ENCODE peak calls at places on chromosomes 1 and 21, in nine cellular contexts. One of them, this sample, is unnamed.

GRCh38 chr1:200628223-200628868 is 7.8 kb upstream of the KIF14 start:
- DNase-seq in A549: no peak
- DNase-seq in dorsolateral prefrontal cortex: no peak
- DNase-seq in Caco-2: no peak
- DNase-seq in stomach: no peak
- DNase-seq in IMR-90: no peak
- DNase-seq in uterus: no peak
- DNase-seq in esophagus muscularis mucosa: no peak
- DNase-seq in cardiac muscle cell: no peak
- DNase-seq in this sample: no peak

GRCh38 chr1:3598051-3598471 is 13.2 kb downstream of the MEGF6 start:
- DNase-seq in A549: no peak
- DNase-seq in dorsolateral prefrontal cortex: no peak
- DNase-seq in Caco-2: no peak
- DNase-seq in stomach: no peak
- DNase-seq in IMR-90: no peak
- DNase-seq in uterus: peak; percentile 44
- DNase-seq in esophagus muscularis mucosa: no peak
- DNase-seq in cardiac muscle cell: peak; percentile 69
- DNase-seq in this sample: no peak

GRCh38 chr1:113142791-113143190 is 69.8 kb downstream of the LRIG2 start:
- DNase-seq in A549: no peak
- DNase-seq in dorsolateral prefrontal cortex: no peak
- DNase-seq in Caco-2: no peak
- DNase-seq in stomach: no peak
- DNase-seq in IMR-90: no peak
- DNase-seq in uterus: no peak
- DNase-seq in esophagus muscularis mucosa: no peak
- DNase-seq in cardiac muscle cell: peak; percentile 86
- DNase-seq in this sample: no peak

GRCh38 chr1:157878059-157878458 is 36.5 kb upstream of the CD5L start:
- DNase-seq in A549: peak; percentile 13
- DNase-seq in dorsolateral prefrontal cortex: no peak
- DNase-seq in Caco-2: no peak
- DNase-seq in stomach: no peak
- DNase-seq in IMR-90: peak; percentile 35
- DNase-seq in uterus: no peak
- DNase-seq in esophagus muscularis mucosa: no peak
- DNase-seq in cardiac muscle cell: peak; percentile 41
- DNase-seq in this sample: peak; percentile 9

GRCh38 chr1:246698466-246699094 is 25.6 kb upstream of the SCCPDH start:
- DNase-seq in A549: no peak
- DNase-seq in dorsolateral prefrontal cortex: no peak
- DNase-seq in Caco-2: no peak
- DNase-seq in stomach: no peak
- DNase-seq in IMR-90: no peak
- DNase-seq in uterus: no peak
- DNase-seq in esophagus muscularis mucosa: no peak
- DNase-seq in cardiac muscle cell: no peak
- DNase-seq in this sample: no peak

GRCh38 chr1:54962612-54963395 is 17.6 kb upstream of the TMEM61 start:
- DNase-seq in A549: no peak
- DNase-seq in dorsolateral prefrontal cortex: no peak
- DNase-seq in Caco-2: no peak
- DNase-seq in stomach: no peak
- DNase-seq in IMR-90: no peak
- DNase-seq in uterus: no peak
- DNase-seq in esophagus muscularis mucosa: no peak
- DNase-seq in cardiac muscle cell: no peak
- DNase-seq in this sample: no peak

GRCh38 chr1:222653178-222653827 is 35.4 kb downstream of the MIA3 start:
- DNase-seq in A549: no peak
- DNase-seq in dorsolateral prefrontal cortex: no peak
- DNase-seq in Caco-2: no peak
- DNase-seq in stomach: no peak
- DNase-seq in IMR-90: no peak
- DNase-seq in uterus: no peak
- DNase-seq in esophagus muscularis mucosa: no peak
- DNase-seq in cardiac muscle cell: no peak
- DNase-seq in this sample: no peak

GRCh38 chr1:33712176-33712575 is 151.7 kb upstream of the HMGB4 start:
- DNase-seq in A549: no peak
- DNase-seq in dorsolateral prefrontal cortex: no peak
- DNase-seq in Caco-2: no peak
- DNase-seq in stomach: no peak
- DNase-seq in IMR-90: no peak
- DNase-seq in uterus: no peak
- DNase-seq in esophagus muscularis mucosa: no peak
- DNase-seq in cardiac muscle cell: no peak
- DNase-seq in this sample: no peak

GRCh38 chr1:78607334-78607927 is 12.8 kb upstream of the IFI44L start:
- DNase-seq in A549: peak; percentile 1
- DNase-seq in dorsolateral prefrontal cortex: no peak
- DNase-seq in Caco-2: no peak
- DNase-seq in stomach: no peak
- DNase-seq in IMR-90: peak; percentile 51
- DNase-seq in uterus: no peak
- DNase-seq in esophagus muscularis mucosa: no peak
- DNase-seq in cardiac muscle cell: peak; percentile 66
- DNase-seq in this sample: peak; percentile 61
- TF ChIP-seq CTCF in A549: peak; percentile 55
- TF ChIP-seq CTCF in dorsolateral prefrontal cortex: peak; percentile 76
- TF ChIP-seq CTCF in Caco-2: peak; percentile 11
- TF ChIP-seq CTCF in stomach: no peak
- TF ChIP-seq CTCF in IMR-90: peak; percentile 79
- TF ChIP-seq CTCF in uterus: peak; percentile 52
- TF ChIP-seq CTCF in esophagus muscularis mucosa: peak; percentile 64
- TF ChIP-seq CTCF in cardiac muscle cell: peak; percentile 46
- TF ChIP-seq CTCF in this sample: peak; percentile 22

GRCh38 chr1:64246294-64246917 is 43.0 kb downstream of the UBE2U start:
- DNase-seq in A549: peak; percentile 24
- DNase-seq in dorsolateral prefrontal cortex: no peak
- DNase-seq in Caco-2: no peak
- DNase-seq in stomach: no peak
- DNase-seq in IMR-90: peak; percentile 59
- DNase-seq in uterus: no peak
- DNase-seq in esophagus muscularis mucosa: no peak
- DNase-seq in cardiac muscle cell: peak; percentile 66
- DNase-seq in this sample: no peak
- H3K4me3 ChIP-seq in A549: no peak overlapping the region
- H3K4me3 ChIP-seq in dorsolateral prefrontal cortex: no peak overlapping the region
- H3K4me3 ChIP-seq in Caco-2: no peak overlapping the region
- H3K4me3 ChIP-seq in stomach: no peak overlapping the region
- H3K4me3 ChIP-seq in IMR-90: no peak overlapping the region
- H3K4me3 ChIP-seq in uterus: no peak overlapping the region
- H3K4me3 ChIP-seq in esophagus muscularis mucosa: no peak overlapping the region
- H3K4me3 ChIP-seq in cardiac muscle cell: no peak overlapping the region
- H3K4me3 ChIP-seq in this sample: no peak overlapping the region

GRCh38 chr1:233241782-233242181 is 53.7 kb downstream of the PCNX2 start:
- DNase-seq in A549: no peak
- DNase-seq in dorsolateral prefrontal cortex: no peak
- DNase-seq in Caco-2: no peak
- DNase-seq in stomach: no peak
- DNase-seq in IMR-90: no peak
- DNase-seq in uterus: no peak
- DNase-seq in esophagus muscularis mucosa: no peak
- DNase-seq in cardiac muscle cell: no peak
- DNase-seq in this sample: no peak

GRCh38 chr1:233237623-233238022 is 57.9 kb downstream of the PCNX2 start:
- DNase-seq in A549: no peak
- DNase-seq in dorsolateral prefrontal cortex: no peak
- DNase-seq in Caco-2: no peak
- DNase-seq in stomach: no peak
- DNase-seq in IMR-90: no peak
- DNase-seq in uterus: no peak
- DNase-seq in esophagus muscularis mucosa: no peak
- DNase-seq in cardiac muscle cell: no peak
- DNase-seq in this sample: no peak

GRCh38 chr1:233240367-233240766 is 55.2 kb downstream of the PCNX2 start:
- DNase-seq in A549: no peak
- DNase-seq in dorsolateral prefrontal cortex: no peak
- DNase-seq in Caco-2: no peak
- DNase-seq in stomach: no peak
- DNase-seq in IMR-90: peak; percentile 39
- DNase-seq in uterus: no peak
- DNase-seq in esophagus muscularis mucosa: no peak
- DNase-seq in cardiac muscle cell: no peak
- DNase-seq in this sample: peak; percentile 37

GRCh38 chr1:233240839-233241682 is 54.5 kb downstream of the PCNX2 start:
- DNase-seq in A549: peak; percentile 47
- DNase-seq in dorsolateral prefrontal cortex: peak; percentile 75
- DNase-seq in Caco-2: peak; percentile 64
- DNase-seq in stomach: peak; percentile 65
- DNase-seq in IMR-90: peak; percentile 42
- DNase-seq in uterus: peak; percentile 57
- DNase-seq in esophagus muscularis mucosa: peak; percentile 91
- DNase-seq in cardiac muscle cell: peak; percentile 75
- DNase-seq in this sample: peak; percentile 53

DNA sequence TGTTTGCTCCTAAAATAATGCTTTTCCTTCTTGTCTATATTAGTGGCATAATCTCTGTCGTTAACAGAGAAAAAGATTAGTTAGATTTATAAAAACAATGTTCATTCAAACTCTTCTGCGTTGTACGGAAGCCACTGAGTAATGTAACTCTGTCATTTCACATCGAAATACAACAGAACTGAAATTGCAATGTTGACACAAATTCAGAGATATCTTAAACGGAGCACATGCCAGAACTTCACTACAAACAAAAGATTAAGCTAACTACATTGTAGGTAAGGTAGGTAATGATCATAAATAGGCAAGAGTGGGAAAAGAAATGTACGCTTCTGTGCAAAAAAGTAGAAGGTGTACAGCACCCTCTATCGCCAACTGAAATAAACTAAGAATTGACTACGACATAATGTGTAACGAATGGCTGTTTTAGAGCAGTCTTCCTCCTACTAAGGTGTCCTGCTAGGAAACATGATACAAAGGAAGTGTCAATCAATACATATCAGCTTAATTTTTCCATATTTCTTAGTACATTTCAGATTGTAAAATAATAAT is 56.6 kb downstream of the PCNX2 start:
- DNase-seq in A549: no peak
- DNase-seq in dorsolateral prefrontal cortex: no peak
- DNase-seq in Caco-2: no peak
- DNase-seq in stomach: no peak
- DNase-seq in IMR-90: peak; percentile 12
- DNase-seq in uterus: no peak
- DNase-seq in esophagus muscularis mucosa: no peak
- DNase-seq in cardiac muscle cell: peak; percentile 46
- DNase-seq in this sample: no peak
- TF ChIP-seq CTCF in A549: peak; percentile 28
- TF ChIP-seq CTCF in dorsolateral prefrontal cortex: no peak
- TF ChIP-seq CTCF in Caco-2: no peak
- TF ChIP-seq CTCF in stomach: no peak
- TF ChIP-seq CTCF in IMR-90: peak; percentile 18
- TF ChIP-seq CTCF in uterus: no peak
- TF ChIP-seq CTCF in esophagus muscularis mucosa: no peak
- TF ChIP-seq CTCF in cardiac muscle cell: peak; percentile 34
- TF ChIP-seq CTCF in this sample: no peak

DNA sequence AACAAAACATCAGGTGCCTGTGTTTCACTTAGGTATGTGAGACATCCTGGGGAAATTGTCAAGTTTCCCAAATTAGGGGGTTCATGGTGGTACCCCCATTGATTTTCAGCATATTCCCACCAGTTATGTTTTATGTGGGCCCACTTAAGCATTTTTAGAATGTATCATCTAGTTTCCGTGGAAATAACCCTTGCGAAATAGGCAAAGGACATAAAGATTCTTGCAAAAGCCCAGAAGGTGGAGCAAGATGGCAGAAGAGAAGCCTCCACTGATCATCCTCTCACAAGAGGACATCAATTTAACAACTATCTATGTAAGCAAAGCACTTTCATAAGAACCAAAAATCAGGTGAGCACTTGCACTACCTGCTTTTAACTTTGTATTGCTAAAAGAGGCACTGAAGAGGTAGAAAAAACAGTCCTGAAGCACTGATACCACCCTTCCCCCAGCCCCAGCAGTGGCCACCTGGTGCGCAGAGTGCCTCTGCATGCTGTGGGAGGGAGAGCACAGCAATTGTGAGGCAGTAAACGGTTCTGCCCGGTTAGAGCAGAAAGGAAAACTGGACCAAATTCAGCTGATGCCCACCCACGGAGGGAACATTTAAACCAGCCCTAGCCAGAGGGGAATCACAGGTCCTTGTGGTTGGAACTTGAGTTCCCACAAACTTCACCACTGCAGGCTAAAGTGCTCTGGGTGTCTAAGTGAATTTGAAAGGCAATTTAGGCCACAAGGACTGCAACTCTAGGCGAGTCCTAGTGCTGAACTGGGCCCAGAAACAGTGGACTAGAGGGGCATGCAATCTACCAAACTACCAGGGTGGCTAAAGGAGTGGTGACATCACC is 23.2 kb downstream of the MCOLN2 start:
- DNase-seq in A549: no peak
- DNase-seq in dorsolateral prefrontal cortex: no peak
- DNase-seq in Caco-2: no peak
- DNase-seq in stomach: no peak
- DNase-seq in IMR-90: no peak
- DNase-seq in uterus: no peak
- DNase-seq in esophagus muscularis mucosa: no peak
- DNase-seq in cardiac muscle cell: peak; percentile 57
- DNase-seq in this sample: peak; percentile 55
- H3K4me3 ChIP-seq in A549: no peak overlapping the region
- H3K4me3 ChIP-seq in dorsolateral prefrontal cortex: no peak overlapping the region
- H3K4me3 ChIP-seq in Caco-2: no peak overlapping the region
- H3K4me3 ChIP-seq in stomach: no peak overlapping the region
- H3K4me3 ChIP-seq in IMR-90: no peak overlapping the region
- H3K4me3 ChIP-seq in uterus: no peak overlapping the region
- H3K4me3 ChIP-seq in esophagus muscularis mucosa: no peak overlapping the region
- H3K4me3 ChIP-seq in cardiac muscle cell: no peak overlapping the region
- H3K4me3 ChIP-seq in this sample: no peak overlapping the region

DNA sequence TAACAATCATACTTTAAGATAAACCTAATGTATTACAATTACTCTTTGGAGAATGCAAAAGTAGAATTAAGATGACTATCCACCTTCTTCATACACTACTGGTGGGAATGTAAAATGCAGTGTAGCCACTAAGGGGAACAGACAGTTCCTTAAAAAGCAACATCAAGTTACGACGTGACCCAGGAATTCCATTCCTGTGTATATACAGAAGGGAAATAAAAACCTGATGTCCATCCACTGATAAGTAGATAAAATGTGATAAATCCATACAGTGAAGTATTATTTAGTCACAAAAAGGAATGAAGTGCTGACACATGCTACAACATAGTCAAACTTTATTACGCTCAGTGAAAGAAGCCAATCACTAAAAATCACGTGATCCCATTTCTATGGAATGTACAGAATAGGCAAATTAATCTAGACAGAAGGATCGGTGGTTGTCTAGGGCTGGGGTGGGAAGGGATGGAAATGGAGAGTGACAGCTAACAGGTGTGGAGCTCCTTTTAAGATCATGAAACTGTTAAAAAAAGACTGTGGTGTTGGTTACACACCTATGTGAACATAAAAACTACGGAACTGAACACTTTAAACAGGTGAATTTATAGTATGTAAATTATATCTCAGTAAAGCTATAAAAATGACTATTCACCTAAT is 42.1 kb downstream of the NRIP1 start:
- DNase-seq in A549: no peak
- DNase-seq in dorsolateral prefrontal cortex: no peak
- DNase-seq in Caco-2: no peak
- DNase-seq in stomach: no peak
- DNase-seq in IMR-90: peak; percentile 28
- DNase-seq in uterus: no peak
- DNase-seq in esophagus muscularis mucosa: no peak
- DNase-seq in cardiac muscle cell: no peak
- DNase-seq in this sample: no peak
- TF ChIP-seq CTCF in A549: no peak
- TF ChIP-seq CTCF in dorsolateral prefrontal cortex: no peak
- TF ChIP-seq CTCF in Caco-2: no peak
- TF ChIP-seq CTCF in stomach: no peak
- TF ChIP-seq CTCF in IMR-90: no peak
- TF ChIP-seq CTCF in uterus: no peak
- TF ChIP-seq CTCF in esophagus muscularis mucosa: no peak
- TF ChIP-seq CTCF in cardiac muscle cell: no peak
- TF ChIP-seq CTCF in this sample: no peak

GRCh38 chr1:104760017-104760416 is 1010.3 kb downstream of the AMY1C start:
- DNase-seq in A549: no peak
- DNase-seq in dorsolateral prefrontal cortex: no peak
- DNase-seq in Caco-2: no peak
- DNase-seq in stomach: no peak
- DNase-seq in IMR-90: no peak
- DNase-seq in uterus: no peak
- DNase-seq in esophagus muscularis mucosa: no peak
- DNase-seq in cardiac muscle cell: no peak
- DNase-seq in this sample: no peak
- H3K4me3 ChIP-seq in A549: no peak overlapping the region
- H3K4me3 ChIP-seq in dorsolateral prefrontal cortex: no peak overlapping the region
- H3K4me3 ChIP-seq in Caco-2: no peak overlapping the region
- H3K4me3 ChIP-seq in stomach: no peak overlapping the region
- H3K4me3 ChIP-seq in IMR-90: no peak overlapping the region
- H3K4me3 ChIP-seq in uterus: no peak overlapping the region
- H3K4me3 ChIP-seq in esophagus muscularis mucosa: no peak overlapping the region
- H3K4me3 ChIP-seq in cardiac muscle cell: no peak overlapping the region
- H3K4me3 ChIP-seq in this sample: no peak overlapping the region

This sample was measured in foreskin fibroblast.